ENCODE peak calls at places on chromosome 9, in five cellular contexts. Z, N, T, W and G are unnamed samples.

GRCh38 chr9:133708123-133708769 is 29.9 kb downstream of the SARDH start:
- DNase-seq in Z (no peak), N (no peak), T (no peak), W (no peak), G (no peak)

GRCh38 chr9:131739192-131739961 is 499 bp downstream of the RAPGEF1 start:
- DNase-seq in Z (peak), N (no peak), T (no peak), W (peak), G (peak)

GRCh38 chr9:110191616-110192015 is 16.3 kb downstream of the C9orf152 start:
- DNase-seq in Z (no peak), N (no peak), T (no peak), W (no peak), G (no peak)

GRCh38 chr9:131627846-131628820 is 82.8 kb downstream of the PRRT1B start:
- DNase-seq in Z (no peak), N (peak), T (peak), W (no peak), G (no peak)

GRCh38 chr9:99040911-99041582 is 63.9 kb upstream of the TGFBR1 start:
- DNase-seq in Z (peak), N (no peak), T (no peak), W (no peak), G (no peak)

GRCh38 chr9:110427497-110428104 is 89.9 kb upstream of the TXNDC8 start:
- DNase-seq in Z (peak), N (no peak), T (no peak), W (peak), G (no peak)

GRCh38 chr9:99134893-99135341 is 30.0 kb downstream of the TGFBR1 start:
- DNase-seq in Z (no peak), N (no peak), T (no peak), W (no peak), G (no peak)

GRCh38 chr9:112719292-112719691 is 1.4 kb upstream of the INIP start:
- DNase-seq in Z (no peak), N (no peak), T (no peak), W (no peak), G (no peak)

GRCh38 chr9:136520053-136520540 is 25.8 kb downstream of the NOTCH1 start:
- DNase-seq in Z (peak), N (no peak), T (no peak), W (no peak), G (peak)

GRCh38 chr9:86732514-86732913 is 214.8 kb downstream of the GAS1 start:
- DNase-seq in Z (no peak), N (no peak), T (no peak), W (no peak), G (no peak)

GRCh38 chr9:94741856-94742255 is 15.4 kb downstream of the AOPEP start:
- DNase-seq in Z (no peak), N (no peak), T (no peak), W (no peak), G (no peak)

GRCh38 chr9:126980231-126980630 is 65.6 kb downstream of the RALGPS1 start:
- DNase-seq in Z (no peak), N (no peak), T (no peak), W (no peak), G (no peak)

GRCh38 chr9:35980289-35981011 is 22.5 kb upstream of the OR2S2 start:
- DNase-seq in Z (no peak), N (no peak), T (no peak), W (no peak), G (no peak)

GRCh38 chr9:79312686-79313421 is 258.9 kb upstream of the TLE4 start:
- DNase-seq in Z (no peak), N (no peak), T (no peak), W (peak), G (no peak)

GRCh38 chr9:91751922-91752321 is 198.1 kb downstream of the ROR2 start:
- DNase-seq in Z (no peak), N (no peak), T (no peak), W (no peak), G (no peak)

GRCh38 chr9:138069731-138070456 is 192.3 kb downstream of the CACNA1B start:
- DNase-seq in Z (no peak), N (no peak), T (no peak), W (peak), G (no peak)

GRCh38 chr9:22722492-22722891 is 275.9 kb downstream of the DMRTA1 start:
- DNase-seq in Z (no peak), N (no peak), T (no peak), W (no peak), G (no peak)

GRCh38 chr9:127739614-127740322 is 4.7 kb upstream of the TOR2A start:
- DNase-seq in Z (no peak), N (no peak), T (no peak), W (no peak), G (no peak)

GRCh38 chr9:95100071-95100627 is 217.4 kb downstream of the FANCC start:
- DNase-seq in Z (no peak), N (no peak), T (no peak), W (no peak), G (no peak)

GRCh38 chr9:137058651-137059234 is 4.9 kb upstream of the ENTPD2 start:
- DNase-seq in Z (no peak), N (no peak), T (no peak), W (no peak), G (no peak)

GRCh38 chr9:122131401-122131921 is 28.1 kb downstream of the NDUFA8 start:
- DNase-seq in Z (peak), N (no peak), T (no peak), W (peak), G (no peak)

GRCh38 chr9:102966999-102967398 is 28.1 kb upstream of the CYLC2 start:
- DNase-seq in Z (no peak), N (no peak), T (no peak), W (no peak), G (no peak)

GRCh38 chr9:70480405-70480980 is 66.0 kb upstream of the KLF9 start:
- DNase-seq in Z (peak), N (no peak), T (peak), W (no peak), G (no peak)

GRCh38 chr9:121331992-121332685 is 37.9 kb downstream of the STOM start:
- DNase-seq in Z (no peak), N (no peak), T (no peak), W (no peak), G (no peak)

GRCh38 chr9:137252555-137253506 is 1.7 kb downstream of the STPG3 start:
- DNase-seq in Z (peak), N (no peak), T (no peak), W (peak), G (no peak)

GRCh38 chr9:4550777-4551476 is 60.7 kb downstream of the SLC1A1 start:
- DNase-seq in Z (peak), N (peak), T (no peak), W (no peak), G (no peak)

GRCh38 chr9:70746760-70747159 is 332.3 kb upstream of the KLF9 start:
- DNase-seq in Z (peak), N (no peak), T (no peak), W (no peak), G (no peak)

GRCh38 chr9:104923289-104923688 is 4.7 kb downstream of the ABCA1 start:
- DNase-seq in Z (no peak), N (no peak), T (no peak), W (no peak), G (no peak)

GRCh38 chr9:136901516-136902258 is 15.4 kb downstream of the TRAF2 start:
- DNase-seq in Z (peak), N (peak), T (no peak), W (no peak), G (no peak)

GRCh38 chr9:26357803-26358339 is 534.7 kb downstream of the CAAP1 start:
- DNase-seq in Z (no peak), N (no peak), T (no peak), W (no peak), G (no peak)

GRCh38 chr9:125541840-125542243 is 165.2 kb downstream of the MAPKAP1 start:
- DNase-seq in Z (no peak), N (no peak), T (no peak), W (no peak), G (no peak)

GRCh38 chr9:81906656-81907055 is 21.6 kb upstream of the SPATA31D4 start:
- DNase-seq in Z (no peak), N (no peak), T (no peak), W (no peak), G (no peak)

GRCh38 chr9:133375724-133376654 is at the start of the genes STKLD1 and SURF4:
- DNase-seq in Z (peak), N (peak), T (peak), W (peak), G (peak)

GRCh38 chr9:120710110-120710981 is 3.9 kb downstream of the MEGF9 start:
- DNase-seq in Z (no peak), N (peak), T (no peak), W (peak), G (no peak)

GRCh38 chr9:98158071-98158791 is 34.2 kb downstream of the CORO2A start:
- DNase-seq in Z (no peak), N (no peak), T (no peak), W (no peak), G (no peak)

GRCh38 chr9:92342825-92343488 is 17.2 kb downstream of the CENPP start:
- DNase-seq in Z (no peak), N (no peak), T (no peak), W (no peak), G (no peak)

GRCh38 chr9:81526587-81526986 is 162.8 kb downstream of the TLE1 start:
- DNase-seq in Z (no peak), N (no peak), T (no peak), W (no peak), G (no peak)

GRCh38 chr9:137639303-137640051 is 20.7 kb downstream of the EHMT1 start:
- DNase-seq in Z (no peak), N (no peak), T (no peak), W (no peak), G (no peak)

GRCh38 chr9:88532320-88532719 is 2.7 kb upstream of the NXNL2 start:
- DNase-seq in Z (peak), N (no peak), T (no peak), W (peak), G (peak)
- TF ChIP-seq CTCF in Z (peak), N (no peak), T (no peak), W (peak), G (no peak)

GRCh38 chr9:38263534-38263933 is 129.0 kb upstream of the ALDH1B1 start:
- DNase-seq in Z (no peak), N (no peak), T (no peak), W (peak), G (no peak)
- TF ChIP-seq CTCF in Z (peak), N (no peak), T (no peak), W (peak), G (peak)

GRCh38 chr9:124522121-124523098 is 15.2 kb upstream of the NR5A1 start:
- DNase-seq in Z (no peak), N (no peak), T (no peak), W (peak), G (no peak)
- TF ChIP-seq CTCF in Z (no peak), N (no peak), T (no peak), W (peak), G (no peak)

DNA sequence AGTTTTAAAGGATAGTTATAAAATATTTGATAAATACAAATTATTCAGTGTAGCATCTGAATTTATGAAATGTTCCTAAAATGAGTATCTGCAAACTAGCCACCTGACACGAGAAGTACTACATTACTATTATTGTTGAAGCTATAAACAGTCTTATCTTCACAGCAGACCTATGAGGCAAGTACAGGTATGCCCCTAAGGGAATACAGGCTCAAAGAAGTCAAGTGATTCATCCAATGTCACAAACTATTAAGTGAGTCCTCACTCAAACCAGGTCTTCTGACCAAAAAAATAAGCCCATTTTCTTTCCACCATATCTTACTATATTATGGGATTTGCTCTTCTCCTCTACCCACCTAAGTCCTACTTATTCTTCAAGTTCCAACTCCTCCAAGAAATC is 28.7 kb downstream of the STRBP start:
- DNase-seq in Z (no peak), N (no peak), T (no peak), W (no peak), G (no peak)
- TF ChIP-seq CTCF in Z (no peak), N (no peak), T (no peak), W (no peak), G (no peak)

GRCh38 chr9:34869390-34869789 is 88.7 kb upstream of the PHF24 start:
- DNase-seq in Z (no peak), N (no peak), T (no peak), W (peak), G (no peak)
- TF ChIP-seq CTCF in Z (peak), N (no peak), T (no peak), W (peak), G (peak)

GRCh38 chr9:96686638-96687335 is 31.7 kb upstream of the PRXL2C start:
- DNase-seq in Z (peak), N (peak), T (peak), W (peak), G (peak)
- TF ChIP-seq CTCF in Z (peak), N (peak), T (peak), W (peak), G (peak)

GRCh38 chr9:33919276-33919897 is 102.4 kb downstream of the UBE2R2 start:
- DNase-seq in Z (no peak), N (no peak), T (no peak), W (no peak), G (no peak)

GRCh38 chr9:33923998-33924701 is 107.2 kb downstream of the UBE2R2 start:
- DNase-seq in Z (no peak), N (no peak), T (no peak), W (no peak), G (no peak)

GRCh38 chr9:33923079-33923478 is 106.1 kb downstream of the UBE2R2 start:
- DNase-seq in Z (no peak), N (no peak), T (no peak), W (no peak), G (no peak)

GRCh38 chr9:33924978-33925797 is 108.2 kb downstream of the UBE2R2 start:
- DNase-seq in Z (peak), N (no peak), T (no peak), W (peak), G (peak)

DNA sequence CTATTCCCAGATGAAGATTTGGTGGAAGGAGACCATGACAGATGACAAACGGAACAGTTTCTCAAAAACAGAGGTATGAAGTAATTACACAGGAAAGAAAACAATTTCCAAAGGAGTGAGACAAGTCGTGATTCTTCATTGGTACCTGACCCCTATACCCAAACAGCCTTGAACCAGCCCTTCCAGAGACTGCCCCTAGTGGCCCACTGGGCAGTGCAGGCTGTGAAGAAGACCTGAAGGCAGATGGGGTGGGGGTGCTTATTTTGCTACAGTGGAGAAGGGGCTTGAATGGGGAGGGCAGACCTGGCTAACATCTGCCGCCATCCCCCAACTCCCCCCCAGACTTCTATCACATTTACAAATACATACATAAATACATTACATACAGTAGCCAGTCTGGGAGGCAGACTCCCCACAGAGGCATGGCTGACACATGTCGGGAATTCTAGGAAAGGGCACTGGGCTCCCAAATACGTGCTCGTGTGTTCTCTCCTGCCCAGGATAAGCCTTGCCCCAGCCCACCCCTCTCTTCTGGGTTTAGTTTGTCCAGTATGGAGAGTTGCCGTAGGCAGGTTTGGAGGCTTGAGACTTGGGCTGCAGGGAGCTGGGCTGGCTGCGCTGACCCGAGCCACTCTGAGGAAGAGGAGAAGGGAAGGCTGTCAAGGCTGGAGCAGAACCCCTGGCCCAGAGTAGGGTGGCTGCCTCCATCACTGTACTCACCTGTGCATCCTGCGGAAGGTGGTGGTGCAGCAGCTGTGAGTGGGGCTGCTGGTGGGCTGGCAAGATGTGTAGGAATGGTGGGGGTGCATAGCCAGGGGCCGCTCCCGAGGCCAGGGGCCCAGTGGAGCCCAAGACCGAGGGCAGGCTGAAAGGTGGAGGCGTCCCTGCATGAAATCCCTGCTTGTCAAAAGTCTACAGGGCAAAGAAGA is 105.3 kb downstream of the UBE2R2 start:
- DNase-seq in Z (peak), N (no peak), T (no peak), W (peak), G (no peak)
- TF ChIP-seq CTCF in Z (peak), N (peak), T (peak), W (peak), G (peak)

DNA sequence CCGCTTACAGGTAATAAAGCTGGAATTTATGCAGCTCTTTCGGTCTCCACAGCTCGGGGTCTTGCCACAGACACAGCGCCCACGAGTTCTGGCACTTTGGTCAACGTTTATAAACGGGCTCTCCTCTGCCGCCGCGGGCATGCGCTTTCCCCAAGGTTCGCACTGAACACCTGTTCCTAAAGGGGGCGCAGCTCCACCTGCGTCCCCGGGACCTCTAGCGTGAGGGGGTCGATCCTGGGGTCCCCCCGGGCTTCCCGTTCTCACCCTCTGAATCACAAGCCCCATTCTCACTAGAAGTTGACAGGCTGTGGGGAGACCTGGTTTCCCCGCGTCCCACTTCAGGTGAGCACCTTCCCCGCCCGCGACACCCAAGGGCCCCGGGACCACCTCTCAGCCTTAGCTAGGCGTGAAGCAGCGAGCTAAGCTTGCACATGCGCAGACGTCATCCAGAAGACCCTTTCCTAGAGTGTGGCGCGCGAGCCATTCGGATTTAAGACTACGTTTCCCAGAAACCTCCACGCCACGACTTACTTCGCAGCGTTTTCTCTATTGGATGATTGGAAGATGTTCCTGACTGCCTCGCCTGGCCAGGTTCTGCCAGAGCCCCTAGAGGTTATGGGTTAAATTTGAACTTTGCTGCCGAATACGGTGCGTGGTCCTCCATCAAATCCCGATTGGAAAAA is 21.3 kb upstream of the ZNF782 start:
- DNase-seq in Z (peak), N (no peak), T (no peak), W (peak), G (peak)
- TF ChIP-seq CTCF in Z (peak), N (no peak), T (no peak), W (peak), G (peak)

GRCh38 chr9:130243015-130243881 is 22.3 kb upstream of the HMCN2 start:
- DNase-seq in Z (peak), N (peak), T (no peak), W (peak), G (peak)
- TF ChIP-seq CTCF in Z (peak), N (peak), T (peak), W (peak), G (peak)